ENCODE peak calls at places on chromosomes 3 and 15, in seven cellular contexts. X, P, Z, W, C, M and G are unnamed samples.

GRCh38 chr15:101613130-101614000 is 38.8 kb downstream of the TM2D3 start:
- DNase-seq in X (peak), P (no peak), Z (peak), W (peak), C (peak), M (no peak), G (peak)

GRCh38 chr3:72177075-72178050 is 392.4 kb upstream of the PROK2 start:
- DNase-seq in X (no peak), P (no peak), Z (no peak), W (peak), C (peak), M (no peak), G (no peak)

GRCh38 chr15:78007965-78008886 is 69.3 kb downstream of the TBC1D2B start:
- DNase-seq in X (no peak), P (no peak), Z (no peak), W (peak), C (peak), M (no peak), G (no peak)

GRCh38 chr3:72271215-72271614 is 486.3 kb upstream of the PROK2 start:
- DNase-seq in X (no peak), P (no peak), Z (no peak), W (no peak), C (no peak), M (no peak), G (no peak)

GRCh38 chr3:30347679-30348216 is 258.7 kb upstream of the TGFBR2 start:
- DNase-seq in X (no peak), P (no peak), Z (no peak), W (peak), C (peak), M (no peak), G (no peak)

GRCh38 chr3:70824785-70825184 is 512.3 kb upstream of the MDFIC2 start:
- DNase-seq in X (no peak), P (no peak), Z (no peak), W (peak), C (peak), M (no peak), G (no peak)

GRCh38 chr15:23446215-23447106 is 582 bp downstream of the GOLGA6L2 start:
- DNase-seq in X (no peak), P (no peak), Z (no peak), W (no peak), C (no peak), M (no peak), G (no peak)

GRCh38 chr3:26369133-26369532 is 253.4 kb upstream of the LRRC3B start:
- DNase-seq in X (no peak), P (no peak), Z (peak), W (no peak), C (no peak), M (no peak), G (no peak)

GRCh38 chr3:55487376-55488241 is 503 bp upstream of the WNT5A start:
- DNase-seq in X (no peak), P (no peak), Z (peak), W (peak), C (peak), M (peak), G (peak)